ENCODE peak calls at places on chromosomes 1 and 21, in ten cellular contexts. J, O, B, T, P, A, K, U, W and I are unnamed samples.

GRCh38 chr1:172467446-172467845 is 23.6 kb upstream of the PIGC start:
- DNase-seq in U (no peak), P (no peak), O (no peak), A (no peak), K (no peak), J (peak), W (no peak), B (no peak), T (no peak), I (no peak)

GRCh38 chr1:173332026-173332425 is 124.9 kb upstream of the TNFSF4 start:
- DNase-seq in U (no peak), T (no peak), J (no peak), B (no peak), W (peak), K (peak), O (no peak), P (no peak), A (no peak), I (no peak)

GRCh38 chr1:28248273-28249012 is 10.9 kb upstream of the SESN2 start:
- DNase-seq in W (peak), T (peak), K (peak), P (peak), B (peak), U (peak), J (peak), A (peak), O (peak), I (no peak)

GRCh38 chr1:150912623-150913022 is 13.5 kb upstream of the SETDB1 start:
- DNase-seq in U (no peak), T (no peak), J (no peak), W (no peak), B (no peak), P (no peak), A (no peak), K (no peak), O (no peak), I (no peak)

GRCh38 chr1:230851291-230851691 is 17.0 kb downstream of the C1orf198 start:
- DNase-seq in B (no peak), J (no peak), T (no peak), U (no peak), K (peak), P (no peak), W (peak), A (no peak), O (no peak), I (no peak)

GRCh38 chr1:229199892-229200291 is 71.0 kb upstream of the RAB4A start:
- DNase-seq in A (peak), T (no peak), O (peak), J (no peak), P (no peak), W (no peak), U (no peak), K (no peak), B (no peak), I (no peak)

GRCh38 chr1:84960371-84960770 is 36.5 kb downstream of the MCOLN2 start:
- DNase-seq in A (no peak), W (peak), T (no peak), U (no peak), K (peak), J (no peak), P (no peak), O (no peak), B (no peak), I (no peak)

GRCh38 chr21:32102426-32102825 is 176.4 kb downstream of the MIS18A start:
- DNase-seq in T (no peak), J (no peak), K (peak), A (no peak), B (no peak), W (no peak), U (no peak), P (no peak), O (no peak), I (no peak)

GRCh38 chr1:93434987-93435386 is 12.9 kb upstream of the FNBP1L start:
- DNase-seq in U (no peak), T (no peak), K (no peak), O (no peak), A (no peak), J (no peak), W (no peak), P (no peak), B (no peak), I (no peak)

GRCh38 chr1:41515131-41515678 is 30.7 kb upstream of the EDN2 start:
- DNase-seq in J (no peak), B (peak), K (no peak), T (no peak), A (peak), O (no peak), W (no peak), P (no peak), U (no peak), I (no peak)

GRCh38 chr1:208997726-208998312 is 585.7 kb upstream of the CAMK1G start:
- DNase-seq in A (no peak), T (no peak), U (no peak), P (no peak), O (no peak), J (peak), K (peak), W (no peak), B (no peak), I (no peak)

GRCh38 chr1:10899490-10900264 is 103.2 kb upstream of the CASZ1 start:
- DNase-seq in A (no peak), P (no peak), T (no peak), K (no peak), B (no peak), W (no peak), J (no peak), O (no peak), U (no peak), I (no peak)

GRCh38 chr1:21655748-21656147 is 13.4 kb downstream of the RAP1GAP start:
- DNase-seq in J (peak), P (no peak), T (no peak), W (no peak), O (no peak), A (no peak), B (no peak), K (no peak), U (no peak), I (no peak)

GRCh38 chr21:36073181-36073580 is 3.4 kb downstream of the CBR1 start:
- DNase-seq in U (no peak), K (no peak), O (no peak), P (no peak), T (no peak), W (no peak), B (no peak), J (no peak), A (no peak), I (no peak)

GRCh38 chr1:172252296-172252695 is 168.2 kb upstream of the C1orf105 start:
- DNase-seq in J (no peak), W (no peak), O (no peak), B (no peak), P (no peak), T (no peak), A (no peak), U (no peak), K (no peak), I (no peak)

GRCh38 chr1:205993068-205993467 is 10.1 kb downstream of the RAB7B start:
- DNase-seq in K (no peak), J (no peak), P (no peak), A (no peak), O (no peak), T (no peak), W (no peak), U (no peak), B (no peak), I (no peak)